ENCODE peak calls at places on chromosomes 7 and 10, in seven cellular contexts. J is neuronal stem cell, B is choroid plexus epithelial cell, M is gastrocnemius medialis, C is GM12878, T is cardiac muscle cell, I is hepatocyte. E is an unnamed sample.

GRCh38 chr7:28618383-28618782 is 206.1 kb downstream of the CREB5 start:
- DNase-seq in B (no peak), C (no peak), I (no peak), T (no peak), M (no peak), J (no peak), E (no peak)

GRCh38 chr7:27734583-27734982 is 5.4 kb upstream of the TAX1BP1 start:
- DNase-seq in I (no peak), M (no peak), J (no peak), B (no peak), T (no peak), C (no peak), E (no peak)

GRCh38 chr7:51326646-51327286 is 10.2 kb upstream of the COBL start:
- DNase-seq in M (no peak), I (no peak), T (no peak), J (no peak), C (no peak), B (no peak), E (no peak)

GRCh38 chr7:32506266-32507054 is 11.2 kb downstream of the AVL9 start:
- DNase-seq in M (no peak), J (no peak), T (no peak), B (peak; percentile 94), I (no peak), C (no peak), E (no peak)

GRCh38 chr7:93390660-93391059 is 158.5 kb downstream of the VPS50 start:
- DNase-seq in J (no peak), I (no peak), T (no peak), M (no peak), C (no peak), B (no peak), E (no peak)

GRCh38 chr10:33109788-33110469 is 151.9 kb upstream of the ITGB1 start:
- DNase-seq in C (no peak), B (peak; percentile 52), M (no peak), T (no peak), I (no peak), J (no peak), E (no peak)

GRCh38 chr7:17130281-17131059 is 168.0 kb upstream of the AHR start:
- DNase-seq in B (peak; percentile 99), T (peak; percentile 25), M (no peak), C (no peak), I (peak; percentile 63), J (peak; percentile 24), E (no peak)

GRCh38 chr7:111784311-111784710 is 222.0 kb upstream of the IMMP2L start:
- DNase-seq in M (no peak), T (no peak), J (no peak), I (no peak), C (no peak), B (no peak), E (no peak)

GRCh38 chr10:132232553-132232949 is 45.8 kb downstream of the DPYSL4 start:
- DNase-seq in C (no peak), I (no peak), T (no peak), B (no peak), M (peak; percentile 25), J (no peak), E (no peak)

GRCh38 chr10:73647211-73647874 is 6.1 kb upstream of the MYOZ1 start:
- DNase-seq in M (no peak), I (peak; percentile 77), J (peak; percentile 81), T (no peak), C (no peak), B (peak; percentile 42), E (no peak)

GRCh38 chr7:77439572-77439971 is 23.4 kb upstream of the GSAP start:
- DNase-seq in I (peak; percentile 40), M (peak; percentile 30), T (peak; percentile 17), J (no peak), B (peak; percentile 38), C (no peak), E (peak; percentile 34)

GRCh38 chr7:29609162-29610030 is 45.8 kb downstream of the PRR15 start:
- DNase-seq in C (no peak), B (peak; percentile 43), I (peak; percentile 61), M (no peak), T (peak; percentile 30), J (peak; percentile 12), E (peak; percentile 57)

GRCh38 chr10:88186335-88186734 is 322.9 kb downstream of the PTEN start:
- DNase-seq in C (no peak), J (no peak), T (no peak), B (peak; percentile 80), M (no peak), I (no peak), E (no peak)

GRCh38 chr10:86753638-86754434 is 2.6 kb upstream of the BMPR1A start:
- DNase-seq in I (peak; percentile 22), M (peak; percentile 89), C (no peak), B (no peak), J (no peak), T (peak; percentile 72), E (no peak)

GRCh38 chr10:102764340-102765257 is 20.9 kb downstream of the WBP1L start:
- DNase-seq in I (peak; percentile 32), T (no peak), J (no peak), B (peak; percentile 65), M (no peak), C (no peak), E (no peak)

GRCh38 chr7:1940402-1940786 is 270.3 kb downstream of the ELFN1 start:
- DNase-seq in I (no peak), B (peak; percentile 66), T (no peak), J (no peak), M (peak; percentile 46), C (peak; percentile 55), E (no peak)

GRCh38 chr10:43785252-43785651 is 136.6 kb upstream of the ZNF32 start:
- DNase-seq in I (no peak), B (peak; percentile 38), J (no peak), M (no peak), T (no peak), C (no peak), E (no peak)

GRCh38 chr7:145718129-145718528 is 398.5 kb upstream of the CNTNAP2 start:
- DNase-seq in C (no peak), B (no peak), I (no peak), M (no peak), T (no peak), J (peak; percentile 31), E (no peak)

DNA sequence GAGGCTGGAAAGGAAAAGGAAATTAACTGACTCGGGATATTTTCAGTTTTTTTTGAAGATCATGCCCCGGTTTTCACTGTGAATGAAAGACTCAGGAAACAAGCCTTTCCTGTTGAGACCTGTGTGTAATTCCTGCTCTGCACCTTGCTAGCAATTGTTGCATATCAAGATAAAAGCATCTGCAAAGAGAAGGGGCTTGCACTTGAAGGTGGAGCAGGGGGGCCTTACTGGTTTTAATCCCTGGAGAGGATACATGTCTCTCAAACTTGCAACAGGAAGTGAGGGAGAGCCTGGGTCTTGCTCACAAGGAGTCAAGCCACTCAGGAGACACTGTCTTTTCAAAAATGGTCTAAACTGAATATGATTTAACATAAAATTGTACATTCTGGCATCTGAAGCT is 157.6 kb downstream of the FAM107B start:
- DNase-seq in C (no peak), B (no peak), T (no peak), M (no peak), J (no peak), I (no peak), E (no peak)
- H3K4me3 ChIP-seq in C (no peak overlapping the region), B (no peak overlapping the region), T (no peak overlapping the region), M (no peak overlapping the region), J (no peak overlapping the region), I (no peak overlapping the region), E (no peak overlapping the region)

GRCh38 chr10:78337646-78338391 is 304.2 kb downstream of the RPS24 start:
- DNase-seq in I (no peak), C (no peak), M (no peak), T (no peak), B (no peak), J (no peak), E (no peak)

GRCh38 chr10:78341953-78342614 is 308.4 kb downstream of the RPS24 start:
- DNase-seq in B (no peak), T (no peak), M (no peak), J (no peak), C (no peak), I (no peak), E (no peak)

GRCh38 chr10:78338717-78339116 is 305.1 kb downstream of the RPS24 start:
- DNase-seq in B (no peak), C (no peak), T (no peak), I (no peak), M (no peak), J (no peak), E (no peak)

GRCh38 chr10:78337016-78337415 is 303.4 kb downstream of the RPS24 start:
- DNase-seq in M (no peak), J (no peak), B (no peak), I (no peak), C (no peak), T (no peak), E (no peak)

DNA sequence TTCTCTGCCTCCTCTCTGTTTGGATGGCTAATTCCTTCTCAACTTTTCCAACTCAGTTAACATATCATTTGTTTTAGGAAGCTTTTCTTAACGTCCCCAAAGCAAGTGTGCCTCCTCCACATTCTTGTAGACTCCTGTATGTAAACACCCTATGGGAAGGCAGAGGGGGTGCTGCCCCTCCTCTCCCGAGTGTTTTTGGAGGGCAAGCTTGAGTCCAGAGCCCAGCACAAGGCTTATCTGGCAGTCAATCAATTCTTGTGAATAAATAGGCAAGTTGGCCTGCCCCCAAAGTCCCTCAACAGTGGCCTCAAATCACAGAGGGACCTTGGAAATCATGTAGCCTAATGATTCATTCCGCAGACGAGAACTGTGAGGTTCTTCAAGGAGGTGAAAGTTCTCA is 305.6 kb downstream of the RPS24 start:
- DNase-seq in C (no peak), T (no peak), J (no peak), M (no peak), I (no peak), B (no peak), E (no peak)
- H3K4me3 ChIP-seq in C (no peak overlapping the region), T (no peak overlapping the region), J (no peak overlapping the region), M (no peak overlapping the region), I (no peak overlapping the region), B (no peak overlapping the region), E (no peak overlapping the region)

DNA sequence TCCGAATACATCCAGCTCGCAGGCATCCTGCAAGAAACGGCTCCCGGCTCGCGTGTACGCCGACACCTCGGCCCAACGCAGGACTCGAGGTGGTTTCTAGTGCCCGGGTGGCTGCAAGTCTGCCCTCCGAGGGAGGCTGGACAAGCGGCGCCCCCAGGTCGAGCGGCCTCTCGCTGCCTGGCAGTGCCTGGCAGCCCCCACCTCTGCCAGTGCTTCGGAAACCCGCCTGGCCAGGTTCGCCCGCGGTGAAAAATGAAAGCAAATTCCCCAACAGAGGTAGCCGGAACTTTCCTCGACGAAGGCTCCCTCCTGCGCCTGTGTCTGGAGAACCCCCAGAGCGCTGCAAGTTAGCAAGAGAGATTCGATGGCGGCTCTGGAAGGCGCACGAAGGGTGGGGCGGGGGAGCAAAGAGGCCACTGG is 5.7 kb upstream of the ZNF503 start:
- DNase-seq in B (no peak), I (no peak), J (peak; percentile 30), T (peak; percentile 12), M (no peak), C (no peak), E (no peak)
- H3K4me3 ChIP-seq in B (no peak overlapping the region), I (peak overlapping the region; percentile 89), J (no peak overlapping the region), T (peak overlapping the region; percentile 71), M (peak overlapping the region; percentile 82), C (no peak overlapping the region), E (no peak overlapping the region)

DNA sequence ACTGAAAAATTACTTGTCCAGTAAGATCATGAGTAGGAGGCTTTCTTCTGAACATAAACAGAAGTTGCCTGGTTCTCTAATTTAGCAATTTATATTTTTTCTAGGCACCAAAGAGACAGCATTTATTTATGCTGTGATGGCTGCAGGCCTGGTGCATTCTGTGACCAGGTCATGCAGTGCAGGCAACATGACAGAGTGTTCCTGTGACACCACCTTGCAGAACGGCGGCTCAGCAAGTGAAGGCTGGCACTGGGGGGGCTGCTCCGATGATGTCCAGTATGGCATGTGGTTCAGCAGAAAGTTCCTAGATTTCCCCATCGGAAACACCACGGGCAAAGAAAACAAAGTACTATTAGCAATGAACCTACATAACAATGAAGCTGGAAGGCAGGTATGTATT is 2.8 kb downstream of the WNT16 start:
- DNase-seq in J (no peak), T (no peak), I (no peak), C (no peak), M (no peak), B (no peak), E (no peak)
- H3K4me3 ChIP-seq in J (no peak overlapping the region), T (no peak overlapping the region), I (no peak overlapping the region), C (no peak overlapping the region), M (no peak overlapping the region), B (no peak overlapping the region), E (no peak overlapping the region)

E was measured in HAP-1.